ENCODE peak calls at places on chromosomes 2 and 18, in four cellular contexts. G is PC-9, O is bronchial epithelial cell, L is T-helper 9 cell. H is an unnamed sample.

GRCh38 chr18:23154823-23155517 is 19.7 kb downstream of the CABLES1 start:
- DNase-seq in G (no peak), O (no peak), L (no peak), H (no peak)

GRCh38 chr2:103669579-103669978 is 907.7 kb downstream of the TMEM182 start:
- DNase-seq in L (no peak), O (no peak), G (no peak), H (no peak)

GRCh38 chr2:636649-637405 is 40.4 kb downstream of the TMEM18 start:
- DNase-seq in L (peak; percentile 53), O (peak; percentile 29), G (peak; percentile 43), H (peak; percentile 52)

GRCh38 chr2:164835302-164835701 is 6.3 kb downstream of the COBLL1 start:
- DNase-seq in O (no peak), G (no peak), L (no peak), H (no peak)

GRCh38 chr2:182103531-182103930 is 117.9 kb downstream of the PPP1R1C start:
- DNase-seq in L (no peak), G (no peak), O (no peak), H (no peak)

GRCh38 chr2:229672021-229672420 is 42.3 kb downstream of the DNER start:
- DNase-seq in G (no peak), O (no peak), L (no peak), H (no peak)

GRCh38 chr2:173347305-173348168 is 7.1 kb upstream of the CDCA7 start:
- DNase-seq in L (no peak), O (no peak), G (no peak), H (no peak)

GRCh38 chr2:18251486-18251885 is 309.0 kb downstream of the RDH14 start:
- DNase-seq in L (no peak), O (no peak), G (no peak), H (no peak)

GRCh38 chr2:57881998-57882884 is 164.4 kb upstream of the VRK2 start:
- DNase-seq in G (peak; percentile 81), L (no peak), O (peak; percentile 15), H (no peak)

GRCh38 chr2:174383796-174384195 is 11.7 kb upstream of the SCRN3 start:
- DNase-seq in O (no peak), G (no peak), L (no peak), H (no peak)

GRCh38 chr18:7958081-7958896 is 391.2 kb downstream of the PTPRM start:
- DNase-seq in O (peak; percentile 59), L (no peak), G (no peak), H (peak; percentile 38)

GRCh38 chr2:74391209-74391579 is 11.1 kb upstream of the DCTN1 start:
- DNase-seq in L (no peak), G (no peak), O (no peak), H (peak; percentile 15)

GRCh38 chr2:191150451-191151314 is at the start of gene STAT4:
- DNase-seq in G (peak; percentile 48), L (peak; percentile 75), O (peak; percentile 73), H (peak; percentile 61)

GRCh38 chr2:217934321-217935131 is 68.3 kb downstream of the TNS1 start:
- DNase-seq in G (no peak), L (no peak), O (peak; percentile 95), H (peak; percentile 87)

GRCh38 chr18:61957801-61958516 is 65.2 kb upstream of the RNF152 start:
- DNase-seq in O (no peak), L (no peak), G (no peak), H (peak; percentile 27)

GRCh38 chr2:32860385-32860784 is 86.4 kb upstream of the LTBP1 start:
- DNase-seq in G (no peak), O (no peak), L (no peak), H (no peak)

GRCh38 chr2:130824492-130825061 is 12.1 kb upstream of the ARHGEF4 start:
- DNase-seq in O (peak; percentile 99), G (peak; percentile 82), L (peak; percentile 46), H (peak; percentile 99)

GRCh38 chr18:49368876-49369440 is 91.5 kb downstream of the DYM start:
- DNase-seq in O (no peak), G (no peak), L (no peak), H (peak; percentile 29)

GRCh38 chr2:36800381-36800780 is 103.9 kb downstream of the VIT start:
- DNase-seq in O (no peak), G (no peak), L (no peak), H (no peak)

GRCh38 chr2:207167129-207167923 is 1.6 kb upstream of the KLF7 start:
- DNase-seq in O (peak; percentile 62), G (peak; percentile 43), L (no peak), H (peak; percentile 64)

GRCh38 chr2:121699421-121700328 is 37.0 kb downstream of the NIFK start:
- DNase-seq in G (peak; percentile 95), L (peak; percentile 78), O (peak; percentile 96), H (peak; percentile 97)

GRCh38 chr2:119517433-119517832 is 6.8 kb downstream of the SCTR start:
- DNase-seq in G (no peak), L (peak; percentile 5), O (peak; percentile 29), H (peak; percentile 57)

GRCh38 chr2:46841621-46842020 is 74.0 kb downstream of the MCFD2 start:
- DNase-seq in O (no peak), L (no peak), G (no peak), H (no peak)

GRCh38 chr18:75261430-75262223 is 51.0 kb downstream of the TSHZ1 start:
- DNase-seq in G (no peak), O (no peak), L (no peak), H (no peak)

GRCh38 chr2:55118643-55119065 is 68.4 kb upstream of the RTN4 start:
- DNase-seq in L (no peak), G (no peak), O (no peak), H (no peak)

GRCh38 chr2:215374002-215374401 is 61.9 kb downstream of the FN1 start:
- DNase-seq in G (no peak), L (no peak), O (no peak), H (no peak)

GRCh38 chr18:28112056-28112470 is 64.9 kb downstream of the CDH2 start:
- DNase-seq in L (no peak), G (no peak), O (peak; percentile 79), H (peak; percentile 55)

GRCh38 chr18:13406770-13407169 is 188.2 kb downstream of the LDLRAD4 start:
- DNase-seq in L (no peak), G (no peak), O (no peak), H (no peak)

GRCh38 chr2:198127627-198128026 is 323.2 kb downstream of the PLCL1 start:
- DNase-seq in G (no peak), L (peak; percentile 15), O (peak; percentile 48), H (peak; percentile 74)

GRCh38 chr2:205914736-205915510 is 171.1 kb downstream of the INO80D start:
- DNase-seq in O (peak; percentile 29), L (no peak), G (no peak), H (peak; percentile 14)

GRCh38 chr2:117789505-117789904 is 25.0 kb upstream of the DDX18 start:
- DNase-seq in G (peak; percentile 19), L (no peak), O (no peak), H (no peak)

GRCh38 chr2:32865399-32866068 is 81.2 kb upstream of the LTBP1 start:
- DNase-seq in O (peak; percentile 96), G (peak; percentile 83), L (no peak), H (peak; percentile 91)

GRCh38 chr2:140808816-140809215 is 1322.0 kb downstream of the LRP1B start:
- DNase-seq in G (no peak), O (no peak), L (no peak), H (no peak)

GRCh38 chr2:55934337-55934736 is 10.8 kb upstream of the EFEMP1 start:
- DNase-seq in G (no peak), O (no peak), L (no peak), H (no peak)

GRCh38 chr2:137005173-137005572 is 239.8 kb downstream of the THSD7B start:
- DNase-seq in O (no peak), G (no peak), L (no peak), H (no peak)

GRCh38 chr2:120310136-120310535 is 35.8 kb upstream of the INHBB start:
- DNase-seq in L (no peak), G (no peak), O (no peak), H (no peak)